ENCODE peak calls at places on chromosomes 6 and 20, in six cellular contexts. One of them, this sample, is unnamed.

GRCh38 chr20:63748356-63749270 is 9.0 kb downstream of the SLC2A4RG start:
- DNase-seq in uterus: peak
- DNase-seq in A549: no peak
- DNase-seq in RWPE1: no peak
- DNase-seq in hepatocyte: peak
- DNase-seq in MM.1S: no peak
- DNase-seq in this sample: no peak

GRCh38 chr20:21511485-21511849 is 2.4 kb downstream of the NKX2-2 start:
- DNase-seq in uterus: no peak
- DNase-seq in A549: no peak
- DNase-seq in RWPE1: no peak
- DNase-seq in hepatocyte: no peak
- DNase-seq in MM.1S: no peak
- DNase-seq in this sample: no peak

GRCh38 chr6:56046576-56046975 is 171.2 kb upstream of the BMP5 start:
- DNase-seq in uterus: no peak
- DNase-seq in A549: no peak
- DNase-seq in RWPE1: no peak
- DNase-seq in hepatocyte: no peak
- DNase-seq in MM.1S: no peak
- DNase-seq in this sample: no peak

GRCh38 chr6:30171677-30172471 is 8.5 kb downstream of the TRIM15 start:
- DNase-seq in uterus: no peak
- DNase-seq in A549: no peak
- DNase-seq in RWPE1: no peak
- DNase-seq in hepatocyte: peak
- DNase-seq in MM.1S: no peak
- DNase-seq in this sample: peak

GRCh38 chr20:3194617-3195280 is 9.7 kb downstream of the DDRGK1 start:
- DNase-seq in uterus: no peak
- DNase-seq in A549: no peak
- DNase-seq in RWPE1: no peak
- DNase-seq in hepatocyte: no peak
- DNase-seq in MM.1S: no peak
- DNase-seq in this sample: no peak

GRCh38 chr6:159832941-159833340 is 32.9 kb downstream of the PNLDC1 start:
- DNase-seq in uterus: no peak
- DNase-seq in A549: no peak
- DNase-seq in RWPE1: no peak
- DNase-seq in hepatocyte: no peak
- DNase-seq in MM.1S: no peak
- DNase-seq in this sample: no peak

GRCh38 chr6:30836957-30837356 is 47.4 kb upstream of the DDR1 start:
- DNase-seq in uterus: no peak
- DNase-seq in A549: no peak
- DNase-seq in RWPE1: no peak
- DNase-seq in hepatocyte: no peak
- DNase-seq in MM.1S: no peak
- DNase-seq in this sample: peak

GRCh38 chr20:10877345-10877744 is 203.5 kb upstream of the JAG1 start:
- DNase-seq in uterus: no peak
- DNase-seq in A549: no peak
- DNase-seq in RWPE1: no peak
- DNase-seq in hepatocyte: no peak
- DNase-seq in MM.1S: no peak
- DNase-seq in this sample: peak

GRCh38 chr6:107811591-107812218 is 12.4 kb downstream of the SCML4 start:
- DNase-seq in uterus: no peak
- DNase-seq in A549: peak
- DNase-seq in RWPE1: peak
- DNase-seq in hepatocyte: peak
- DNase-seq in MM.1S: no peak
- DNase-seq in this sample: no peak

GRCh38 chr20:62705626-62706025 is 3.0 kb upstream of the NTSR1 start:
- DNase-seq in uterus: no peak
- DNase-seq in A549: no peak
- DNase-seq in RWPE1: peak
- DNase-seq in hepatocyte: no peak
- DNase-seq in MM.1S: no peak
- DNase-seq in this sample: no peak

GRCh38 chr20:41960166-41960565 is 342.0 kb upstream of the CHD6 start:
- DNase-seq in uterus: no peak
- DNase-seq in A549: no peak
- DNase-seq in RWPE1: no peak
- DNase-seq in hepatocyte: no peak
- DNase-seq in MM.1S: no peak
- DNase-seq in this sample: no peak

GRCh38 chr6:73121421-73121993 is 103.8 kb downstream of the KHDC1L start:
- DNase-seq in uterus: no peak
- DNase-seq in A549: no peak
- DNase-seq in RWPE1: peak
- DNase-seq in hepatocyte: peak
- DNase-seq in MM.1S: no peak
- DNase-seq in this sample: no peak

GRCh38 chr6:144264270-144265060 is 20.7 kb upstream of the UTRN start:
- DNase-seq in uterus: peak
- DNase-seq in A549: peak
- DNase-seq in RWPE1: peak
- DNase-seq in hepatocyte: peak
- DNase-seq in MM.1S: no peak
- DNase-seq in this sample: peak

GRCh38 chr20:53848304-53848703 is 222.1 kb downstream of the BCAS1 start:
- DNase-seq in uterus: no peak
- DNase-seq in A549: no peak
- DNase-seq in RWPE1: no peak
- DNase-seq in hepatocyte: no peak
- DNase-seq in MM.1S: no peak
- DNase-seq in this sample: no peak

GRCh38 chr20:31474097-31474436 is 860 bp downstream of the DEFB124 start:
- DNase-seq in uterus: no peak
- DNase-seq in A549: no peak
- DNase-seq in RWPE1: no peak
- DNase-seq in hepatocyte: no peak
- DNase-seq in MM.1S: peak
- DNase-seq in this sample: no peak

GRCh38 chr6:37452522-37452921 is 19.5 kb downstream of the CMTR1 start:
- DNase-seq in uterus: no peak
- DNase-seq in A549: no peak
- DNase-seq in RWPE1: no peak
- DNase-seq in hepatocyte: no peak
- DNase-seq in MM.1S: no peak
- DNase-seq in this sample: no peak

GRCh38 chr6:551405-551804 is 105.5 kb downstream of the HUS1B start:
- DNase-seq in uterus: no peak
- DNase-seq in A549: peak
- DNase-seq in RWPE1: peak
- DNase-seq in hepatocyte: peak
- DNase-seq in MM.1S: no peak
- DNase-seq in this sample: no peak

GRCh38 chr6:113187671-113188070 is 669.5 kb upstream of the MARCKS start:
- DNase-seq in uterus: no peak
- DNase-seq in A549: no peak
- DNase-seq in RWPE1: no peak
- DNase-seq in hepatocyte: no peak
- DNase-seq in MM.1S: no peak
- DNase-seq in this sample: no peak

GRCh38 chr20:40797425-40797824 is 108.4 kb upstream of the MAFB start:
- DNase-seq in uterus: no peak
- DNase-seq in A549: peak
- DNase-seq in RWPE1: peak
- DNase-seq in hepatocyte: peak
- DNase-seq in MM.1S: peak
- DNase-seq in this sample: no peak

GRCh38 chr20:20491110-20491783 is 123.3 kb downstream of the INSM1 start:
- DNase-seq in uterus: no peak
- DNase-seq in A549: no peak
- DNase-seq in RWPE1: no peak
- DNase-seq in hepatocyte: no peak
- DNase-seq in MM.1S: no peak
- DNase-seq in this sample: no peak

GRCh38 chr6:63802606-63803206 is 167.1 kb downstream of the PHF3 start:
- DNase-seq in uterus: no peak
- DNase-seq in A549: peak
- DNase-seq in RWPE1: no peak
- DNase-seq in hepatocyte: no peak
- DNase-seq in MM.1S: peak
- DNase-seq in this sample: no peak

GRCh38 chr20:62133051-62133845 is 9.9 kb downstream of the PSMA7 start:
- DNase-seq in uterus: no peak
- DNase-seq in A549: no peak
- DNase-seq in RWPE1: no peak
- DNase-seq in hepatocyte: no peak
- DNase-seq in MM.1S: no peak
- DNase-seq in this sample: no peak

GRCh38 chr6:55212147-55212546 is 37.8 kb downstream of the HCRTR2 start:
- DNase-seq in uterus: no peak
- DNase-seq in A549: no peak
- DNase-seq in RWPE1: peak
- DNase-seq in hepatocyte: no peak
- DNase-seq in MM.1S: no peak
- DNase-seq in this sample: no peak

GRCh38 chr20:64214952-64215351 is 40.6 kb upstream of the PCMTD2 start:
- DNase-seq in uterus: no peak
- DNase-seq in A549: no peak
- DNase-seq in RWPE1: no peak
- DNase-seq in hepatocyte: no peak
- DNase-seq in MM.1S: no peak
- DNase-seq in this sample: no peak

GRCh38 chr20:38195521-38195920 is 30.5 kb upstream of the TGM2 start:
- DNase-seq in uterus: no peak
- DNase-seq in A549: no peak
- DNase-seq in RWPE1: no peak
- DNase-seq in hepatocyte: no peak
- DNase-seq in MM.1S: no peak
- DNase-seq in this sample: no peak

GRCh38 chr6:134453792-134454510 is 136.0 kb upstream of the SGK1 start:
- DNase-seq in uterus: no peak
- DNase-seq in A549: no peak
- DNase-seq in RWPE1: no peak
- DNase-seq in hepatocyte: no peak
- DNase-seq in MM.1S: no peak
- DNase-seq in this sample: no peak

GRCh38 chr20:59153355-59153681 is 10.3 kb upstream of the ZNF831 start:
- DNase-seq in uterus: no peak
- DNase-seq in A549: no peak
- DNase-seq in RWPE1: no peak
- DNase-seq in hepatocyte: no peak
- DNase-seq in MM.1S: no peak
- DNase-seq in this sample: no peak

GRCh38 chr6:11822346-11822745 is 43.7 kb upstream of the ADTRP start:
- DNase-seq in uterus: no peak
- DNase-seq in A549: no peak
- DNase-seq in RWPE1: no peak
- DNase-seq in hepatocyte: no peak
- DNase-seq in MM.1S: no peak
- DNase-seq in this sample: no peak

GRCh38 chr6:40922281-40922680 is 116.7 kb downstream of the UNC5CL start:
- DNase-seq in uterus: no peak
- DNase-seq in A549: no peak
- DNase-seq in RWPE1: no peak
- DNase-seq in hepatocyte: no peak
- DNase-seq in MM.1S: no peak
- DNase-seq in this sample: no peak

GRCh38 chr6:155303361-155303870 is 10.9 kb downstream of the TFB1M start:
- DNase-seq in uterus: no peak
- DNase-seq in A549: no peak
- DNase-seq in RWPE1: no peak
- DNase-seq in hepatocyte: no peak
- DNase-seq in MM.1S: no peak
- DNase-seq in this sample: no peak

GRCh38 chr20:34952676-34953075 is 2.9 kb downstream of the GSS start:
- DNase-seq in uterus: no peak
- DNase-seq in A549: no peak
- DNase-seq in RWPE1: peak
- DNase-seq in hepatocyte: no peak
- DNase-seq in MM.1S: no peak
- DNase-seq in this sample: no peak

GRCh38 chr6:169162968-169163903 is 90.4 kb downstream of the THBS2 start:
- DNase-seq in uterus: no peak
- DNase-seq in A549: peak
- DNase-seq in RWPE1: peak
- DNase-seq in hepatocyte: peak
- DNase-seq in MM.1S: no peak
- DNase-seq in this sample: no peak
- H3K27ac ChIP-seq in uterus: peak
- H3K27ac ChIP-seq in A549: peak
- H3K27ac ChIP-seq in RWPE1: peak
- H3K27ac ChIP-seq in hepatocyte: no peak
- H3K27ac ChIP-seq in MM.1S: no peak
- H3K27ac ChIP-seq in this sample: peak

DNA sequence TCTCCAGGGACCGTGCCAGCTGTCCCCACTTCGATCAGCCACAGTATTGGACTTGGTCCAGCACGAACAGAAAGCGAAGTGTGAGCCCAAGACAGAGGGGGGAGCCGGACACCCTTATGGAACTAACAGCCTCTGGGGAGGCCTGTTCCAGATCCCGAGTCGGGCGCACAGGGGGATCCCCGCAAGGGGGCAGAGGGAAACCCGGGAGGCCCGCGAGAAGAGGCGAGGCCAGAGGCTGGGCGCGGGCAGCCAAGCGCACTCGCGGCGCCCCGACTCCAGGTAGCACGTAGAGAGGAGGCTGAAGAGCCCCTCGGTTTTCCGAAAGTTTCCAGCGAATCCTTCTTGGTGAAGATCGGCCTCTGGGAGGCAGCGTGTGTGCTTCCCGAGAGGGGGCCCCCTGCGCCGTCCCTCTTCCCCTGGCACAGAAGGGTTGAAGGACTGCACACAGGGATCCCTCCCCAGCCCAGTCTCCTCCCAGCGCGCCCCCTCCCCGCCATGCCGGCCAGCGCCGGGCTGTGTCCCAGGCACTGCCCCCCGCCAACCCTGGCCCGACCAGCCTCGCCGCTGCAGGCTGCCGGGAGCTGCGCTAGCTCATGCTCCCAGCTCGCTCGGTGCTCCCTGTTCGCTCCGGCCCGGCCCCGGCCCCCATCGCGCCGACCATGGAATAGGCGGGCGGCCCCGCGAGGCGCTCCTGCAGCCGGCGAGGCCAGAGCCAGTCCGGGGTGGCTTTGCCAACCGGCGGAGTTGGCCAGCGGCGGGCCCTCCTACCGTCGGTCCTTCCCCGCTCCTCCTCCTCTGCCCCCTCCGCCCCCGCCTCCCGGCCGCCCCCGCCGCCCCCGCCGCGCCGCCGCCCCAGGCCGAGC is 550 bp upstream of the SLC24A3 start:
- DNase-seq in uterus: peak
- DNase-seq in A549: no peak
- DNase-seq in RWPE1: no peak
- DNase-seq in hepatocyte: peak
- DNase-seq in MM.1S: no peak
- DNase-seq in this sample: peak
- TF ChIP-seq CTCF in uterus: no peak
- TF ChIP-seq CTCF in A549: no peak
- TF ChIP-seq CTCF in RWPE1: no peak
- TF ChIP-seq CTCF in hepatocyte: no peak
- TF ChIP-seq CTCF in MM.1S: no peak
- TF ChIP-seq CTCF in this sample: no peak

GRCh38 chr6:16332175-16332542 is 93.8 kb downstream of the GMPR start:
- DNase-seq in uterus: peak
- DNase-seq in A549: peak
- DNase-seq in RWPE1: peak
- DNase-seq in hepatocyte: peak
- DNase-seq in MM.1S: peak
- DNase-seq in this sample: peak
- H3K27ac ChIP-seq in uterus: peak
- H3K27ac ChIP-seq in A549: peak
- H3K27ac ChIP-seq in RWPE1: no peak
- H3K27ac ChIP-seq in hepatocyte: peak
- H3K27ac ChIP-seq in MM.1S: peak
- H3K27ac ChIP-seq in this sample: peak

GRCh38 chr6:136792945-136793289 is 640 bp upstream of the MAP3K5 start:
- DNase-seq in uterus: peak
- DNase-seq in A549: peak
- DNase-seq in RWPE1: peak
- DNase-seq in hepatocyte: peak
- DNase-seq in MM.1S: peak
- DNase-seq in this sample: peak
- TF ChIP-seq CTCF in uterus: peak
- TF ChIP-seq CTCF in A549: peak
- TF ChIP-seq CTCF in RWPE1: peak
- TF ChIP-seq CTCF in hepatocyte: peak
- TF ChIP-seq CTCF in MM.1S: peak
- TF ChIP-seq CTCF in this sample: peak